ENCODE peak calls at places on chromosomes 1 and 21, in eight cellular contexts. One of them, this sample, is unnamed.

GRCh38 chr1:78760858-78761257 is 111.2 kb downstream of the IFI44 start:
- DNase-seq in KG1: no peak
- DNase-seq in heart left ventricle: no peak
- DNase-seq in mesothelial cell of epicardium: no peak
- DNase-seq in stimulated activated CD8-positive, alpha-beta memory T cell treated with anti-CD3 and anti-CD28 coated beads, Interleukin-15, amount 100 ng/mL, for 4 hours: no peak
- DNase-seq in GM13976: no peak
- DNase-seq in hypothalamus: no peak
- DNase-seq in iPS-NIHi11: no peak
- DNase-seq in this sample: no peak

GRCh38 chr1:99648107-99648506 is 2.2 kb downstream of the PALMD start:
- DNase-seq in KG1: no peak
- DNase-seq in heart left ventricle: peak; percentile 83
- DNase-seq in mesothelial cell of epicardium: no peak
- DNase-seq in stimulated activated CD8-positive, alpha-beta memory T cell treated with anti-CD3 and anti-CD28 coated beads, Interleukin-15, amount 100 ng/mL, for 4 hours: no peak
- DNase-seq in GM13976: no peak
- DNase-seq in hypothalamus: no peak
- DNase-seq in iPS-NIHi11: peak; percentile 33
- DNase-seq in this sample: no peak

GRCh38 chr21:16976132-16976666 is 536.6 kb upstream of the CXADR start:
- DNase-seq in KG1: no peak
- DNase-seq in heart left ventricle: no peak
- DNase-seq in mesothelial cell of epicardium: no peak
- DNase-seq in stimulated activated CD8-positive, alpha-beta memory T cell treated with anti-CD3 and anti-CD28 coated beads, Interleukin-15, amount 100 ng/mL, for 4 hours: no peak
- DNase-seq in GM13976: no peak
- DNase-seq in hypothalamus: no peak
- DNase-seq in iPS-NIHi11: no peak
- DNase-seq in this sample: no peak

GRCh38 chr1:15423355-15424077 is 13.8 kb downstream of the EFHD2 start:
- DNase-seq in KG1: no peak
- DNase-seq in heart left ventricle: no peak
- DNase-seq in mesothelial cell of epicardium: no peak
- DNase-seq in stimulated activated CD8-positive, alpha-beta memory T cell treated with anti-CD3 and anti-CD28 coated beads, Interleukin-15, amount 100 ng/mL, for 4 hours: no peak
- DNase-seq in GM13976: no peak
- DNase-seq in hypothalamus: no peak
- DNase-seq in iPS-NIHi11: no peak
- DNase-seq in this sample: no peak

GRCh38 chr1:172680733-172681275 is 21.9 kb downstream of the FASLG start:
- DNase-seq in KG1: no peak
- DNase-seq in heart left ventricle: no peak
- DNase-seq in mesothelial cell of epicardium: no peak
- DNase-seq in stimulated activated CD8-positive, alpha-beta memory T cell treated with anti-CD3 and anti-CD28 coated beads, Interleukin-15, amount 100 ng/mL, for 4 hours: no peak
- DNase-seq in GM13976: no peak
- DNase-seq in hypothalamus: no peak
- DNase-seq in iPS-NIHi11: no peak
- DNase-seq in this sample: no peak

GRCh38 chr1:8661185-8662110 is 156.0 kb downstream of the RERE start:
- DNase-seq in KG1: no peak
- DNase-seq in heart left ventricle: peak; percentile 63
- DNase-seq in mesothelial cell of epicardium: no peak
- DNase-seq in stimulated activated CD8-positive, alpha-beta memory T cell treated with anti-CD3 and anti-CD28 coated beads, Interleukin-15, amount 100 ng/mL, for 4 hours: no peak
- DNase-seq in GM13976: peak; percentile 39
- DNase-seq in hypothalamus: no peak
- DNase-seq in iPS-NIHi11: no peak
- DNase-seq in this sample: no peak

GRCh38 chr1:160078392-160079195 is 2.7 kb upstream of the KCNJ9 start:
- DNase-seq in KG1: no peak
- DNase-seq in heart left ventricle: no peak
- DNase-seq in mesothelial cell of epicardium: no peak
- DNase-seq in stimulated activated CD8-positive, alpha-beta memory T cell treated with anti-CD3 and anti-CD28 coated beads, Interleukin-15, amount 100 ng/mL, for 4 hours: no peak
- DNase-seq in GM13976: peak; percentile 77
- DNase-seq in hypothalamus: peak; percentile 67
- DNase-seq in iPS-NIHi11: peak; percentile 70
- DNase-seq in this sample: no peak

GRCh38 chr1:27070390-27071048 is 57.9 kb upstream of the TENT5B start:
- DNase-seq in KG1: no peak
- DNase-seq in heart left ventricle: no peak
- DNase-seq in mesothelial cell of epicardium: no peak
- DNase-seq in stimulated activated CD8-positive, alpha-beta memory T cell treated with anti-CD3 and anti-CD28 coated beads, Interleukin-15, amount 100 ng/mL, for 4 hours: no peak
- DNase-seq in GM13976: no peak
- DNase-seq in hypothalamus: no peak
- DNase-seq in iPS-NIHi11: peak; percentile 47
- DNase-seq in this sample: no peak

GRCh38 chr1:16266411-16267118 is 29.6 kb upstream of the CPLANE2 start:
- DNase-seq in KG1: no peak
- DNase-seq in heart left ventricle: no peak
- DNase-seq in mesothelial cell of epicardium: no peak
- DNase-seq in stimulated activated CD8-positive, alpha-beta memory T cell treated with anti-CD3 and anti-CD28 coated beads, Interleukin-15, amount 100 ng/mL, for 4 hours: no peak
- DNase-seq in GM13976: no peak
- DNase-seq in hypothalamus: no peak
- DNase-seq in iPS-NIHi11: no peak
- DNase-seq in this sample: no peak

GRCh38 chr1:54499097-54500029 is 48.7 kb upstream of the ACOT11 start:
- DNase-seq in KG1: peak; percentile 37
- DNase-seq in heart left ventricle: no peak
- DNase-seq in mesothelial cell of epicardium: no peak
- DNase-seq in stimulated activated CD8-positive, alpha-beta memory T cell treated with anti-CD3 and anti-CD28 coated beads, Interleukin-15, amount 100 ng/mL, for 4 hours: no peak
- DNase-seq in GM13976: peak; percentile 55
- DNase-seq in hypothalamus: peak; percentile 11
- DNase-seq in iPS-NIHi11: peak; percentile 75
- DNase-seq in this sample: no peak

GRCh38 chr1:15835205-15835740 is 12.2 kb upstream of the SPEN start:
- DNase-seq in KG1: no peak
- DNase-seq in heart left ventricle: no peak
- DNase-seq in mesothelial cell of epicardium: no peak
- DNase-seq in stimulated activated CD8-positive, alpha-beta memory T cell treated with anti-CD3 and anti-CD28 coated beads, Interleukin-15, amount 100 ng/mL, for 4 hours: no peak
- DNase-seq in GM13976: no peak
- DNase-seq in hypothalamus: no peak
- DNase-seq in iPS-NIHi11: no peak
- DNase-seq in this sample: no peak

GRCh38 chr1:156652131-156652991 is 10.4 kb downstream of the BCAN start:
- DNase-seq in KG1: no peak
- DNase-seq in heart left ventricle: peak; percentile 37
- DNase-seq in mesothelial cell of epicardium: peak; percentile 55
- DNase-seq in stimulated activated CD8-positive, alpha-beta memory T cell treated with anti-CD3 and anti-CD28 coated beads, Interleukin-15, amount 100 ng/mL, for 4 hours: no peak
- DNase-seq in GM13976: no peak
- DNase-seq in hypothalamus: no peak
- DNase-seq in iPS-NIHi11: peak; percentile 79
- DNase-seq in this sample: no peak

GRCh38 chr1:10980841-10981727 is 31.4 kb upstream of the TARDBP start:
- DNase-seq in KG1: no peak
- DNase-seq in heart left ventricle: peak; percentile 57
- DNase-seq in mesothelial cell of epicardium: no peak
- DNase-seq in stimulated activated CD8-positive, alpha-beta memory T cell treated with anti-CD3 and anti-CD28 coated beads, Interleukin-15, amount 100 ng/mL, for 4 hours: no peak
- DNase-seq in GM13976: no peak
- DNase-seq in hypothalamus: peak; percentile 72
- DNase-seq in iPS-NIHi11: no peak
- DNase-seq in this sample: no peak

GRCh38 chr1:3678361-3679097 is 26.2 kb downstream of the TP73 start:
- DNase-seq in KG1: no peak
- DNase-seq in heart left ventricle: peak; percentile 25
- DNase-seq in mesothelial cell of epicardium: no peak
- DNase-seq in stimulated activated CD8-positive, alpha-beta memory T cell treated with anti-CD3 and anti-CD28 coated beads, Interleukin-15, amount 100 ng/mL, for 4 hours: no peak
- DNase-seq in GM13976: no peak
- DNase-seq in hypothalamus: no peak
- DNase-seq in iPS-NIHi11: no peak
- DNase-seq in this sample: peak; percentile 45

GRCh38 chr1:205455581-205456382 is at the start of gene BLACAT1:
- DNase-seq in KG1: no peak
- DNase-seq in heart left ventricle: no peak
- DNase-seq in mesothelial cell of epicardium: no peak
- DNase-seq in stimulated activated CD8-positive, alpha-beta memory T cell treated with anti-CD3 and anti-CD28 coated beads, Interleukin-15, amount 100 ng/mL, for 4 hours: no peak
- DNase-seq in GM13976: no peak
- DNase-seq in hypothalamus: no peak
- DNase-seq in iPS-NIHi11: no peak
- DNase-seq in this sample: no peak

GRCh38 chr1:74812180-74812541 is 79.2 kb downstream of the TYW3 start:
- DNase-seq in KG1: no peak
- DNase-seq in heart left ventricle: no peak
- DNase-seq in mesothelial cell of epicardium: no peak
- DNase-seq in stimulated activated CD8-positive, alpha-beta memory T cell treated with anti-CD3 and anti-CD28 coated beads, Interleukin-15, amount 100 ng/mL, for 4 hours: no peak
- DNase-seq in GM13976: peak; percentile 1
- DNase-seq in hypothalamus: no peak
- DNase-seq in iPS-NIHi11: no peak
- DNase-seq in this sample: no peak

This sample was measured in iPS DF 19.7.